ENCODE peak calls at places on chromosomes 16 and 17, in five cellular contexts. A is glutamatergic neuron, B is H9, P is transverse colon, S is upper lobe of right lung. F is an unnamed sample.

GRCh38 chr16:77868052-77868451 is 79.7 kb downstream of the VAT1L start:
- DNase-seq in A (no peak), P (no peak), S (no peak), B (no peak), F (no peak)

GRCh38 chr17:17297217-17297616 is 6.0 kb upstream of the NT5M start:
- DNase-seq in A (no peak), B (no peak), P (no peak), S (no peak), F (no peak)

GRCh38 chr16:27240948-27241531 is 27.5 kb downstream of the NSMCE1 start:
- DNase-seq in S (peak), A (no peak), P (no peak), B (no peak), F (no peak)

GRCh38 chr16:46748775-46749705 is 896 bp upstream of the MYLK3 start:
- DNase-seq in S (peak), A (no peak), B (no peak), P (no peak), F (no peak)

GRCh38 chr17:77420804-77421634 is 280.2 kb downstream of the SEC14L1 start:
- DNase-seq in B (peak), S (no peak), A (peak), P (peak), F (no peak)

GRCh38 chr17:81332949-81333570 is 38.0 kb upstream of the SLC38A10 start:
- DNase-seq in B (peak), S (no peak), P (no peak), A (peak), F (no peak)

GRCh38 chr16:55326261-55326802 is 2.3 kb downstream of the IRX6 start:
- DNase-seq in S (no peak), A (no peak), B (no peak), P (no peak), F (no peak)

GRCh38 chr17:75623386-75623785 is 9.8 kb upstream of the SMIM5 start:
- DNase-seq in S (no peak), A (no peak), P (no peak), B (no peak), F (no peak)

GRCh38 chr17:44736551-44737240 is 22.1 kb upstream of the ADAM11 start:
- DNase-seq in A (no peak), P (no peak), B (no peak), S (no peak), F (no peak)

GRCh38 chr17:42521666-42522262 is 14.3 kb upstream of the NAGLU start:
- DNase-seq in P (no peak), S (no peak), B (peak), A (no peak), F (no peak)

GRCh38 chr16:2039286-2040030 is 8.2 kb downstream of the NTHL1 start:
- DNase-seq in S (peak), A (peak), B (no peak), P (peak), F (no peak)

GRCh38 chr17:72711531-72712310 is 380.8 kb downstream of the SLC39A11 start:
- DNase-seq in B (no peak), S (no peak), P (no peak), A (no peak), F (no peak)

GRCh38 chr17:48374650-48375230 is 55.3 kb downstream of the SKAP1 start:
- DNase-seq in P (peak), A (peak), S (no peak), B (peak), F (peak)

GRCh38 chr17:75876190-75876937 is 2.0 kb downstream of the TRIM47 start:
- DNase-seq in S (peak), B (peak), P (peak), A (peak), F (peak)

GRCh38 chr17:10149573-10150399 is 48.6 kb downstream of the GAS7 start:
- DNase-seq in A (no peak), S (no peak), P (no peak), B (no peak), F (peak)

GRCh38 chr16:84863485-84863814 is 43.7 kb downstream of the CRISPLD2 start:
- DNase-seq in A (no peak), P (no peak), B (no peak), S (no peak), F (no peak)

GRCh38 chr16:47779201-47780016 is 318.3 kb downstream of the PHKB start:
- DNase-seq in B (no peak), S (no peak), P (no peak), A (no peak), F (peak)

GRCh38 chr17:58335779-58336455 is 7.3 kb upstream of the TSPOAP1 start:
- DNase-seq in A (no peak), B (no peak), P (peak), S (peak), F (no peak)

GRCh38 chr16:4323071-4323844 is 7.4 kb downstream of the GLIS2 start:
- DNase-seq in P (no peak), A (no peak), S (peak), B (no peak), F (peak)

GRCh38 chr17:62562656-62563055 is 64.8 kb upstream of the MRC2 start:
- DNase-seq in P (peak), B (no peak), A (no peak), S (no peak), F (peak)

GRCh38 chr17:82101301-82101715 is 3.3 kb upstream of the FASN start:
- DNase-seq in S (no peak), A (no peak), B (no peak), P (no peak), F (no peak)

GRCh38 chr16:4298761-4299522 is 16.9 kb upstream of the GLIS2 start:
- DNase-seq in S (peak), B (peak), A (peak), P (peak), F (peak)

GRCh38 chr16:89370081-89370511 is 120.3 kb downstream of the ANKRD11 start:
- DNase-seq in S (no peak), B (no peak), A (no peak), P (no peak), F (no peak)

GRCh38 chr17:79711715-79712305 is 18.9 kb upstream of the ENPP7 start:
- DNase-seq in P (no peak), B (peak), S (no peak), A (no peak), F (no peak)

GRCh38 chr16:71214771-71215381 is 15.6 kb downstream of the HYDIN start:
- DNase-seq in S (no peak), A (no peak), B (no peak), P (no peak), F (no peak)

GRCh38 chr17:56034120-56034757 is 119.0 kb upstream of the ANKFN1 start:
- DNase-seq in P (no peak), S (no peak), A (no peak), B (no peak), F (no peak)

GRCh38 chr17:40062347-40063033 is at the start of gene THRA:
- DNase-seq in B (peak), A (peak), P (peak), S (peak), F (peak)

GRCh38 chr16:75433732-75434413 is 570 bp upstream of the CFDP1 start:
- DNase-seq in B (peak), A (peak), S (peak), P (peak), F (peak)

GRCh38 chr16:85253127-85253941 is 141.1 kb upstream of the CIBAR2 start:
- DNase-seq in A (peak), S (peak), P (peak), B (peak), F (peak)

GRCh38 chr17:61451538-61452300 is 503 bp upstream of the TBX4 start:
- DNase-seq in S (no peak), P (no peak), B (peak), A (peak), F (no peak)

GRCh38 chr17:74351552-74352210 is 10.0 kb downstream of the BTBD17 start:
- DNase-seq in P (no peak), S (no peak), A (peak), B (peak), F (no peak)

GRCh38 chr17:66647391-66647983 is 187.4 kb upstream of the CACNG5 start:
- DNase-seq in P (peak), S (no peak), A (no peak), B (no peak), F (no peak)

GRCh38 chr17:80475949-80476876 is at the start of gene NPTX1:
- DNase-seq in B (no peak), S (no peak), P (no peak), A (peak), F (no peak)

GRCh38 chr16:57957396-57958392 is 13.2 kb downstream of the CNGB1 start:
- DNase-seq in P (no peak), B (no peak), A (no peak), S (peak), F (no peak)
- TF ChIP-seq CTCF in P (no peak), B (no peak), A (no peak), S (no peak), F (no peak)

GRCh38 chr17:2635241-2635640 is 41.8 kb downstream of the PAFAH1B1 start:
- DNase-seq in B (no peak), S (no peak), A (no peak), P (no peak), F (no peak)

GRCh38 chr17:2636169-2636930 is 42.9 kb downstream of the PAFAH1B1 start:
- DNase-seq in P (no peak), S (no peak), A (no peak), B (no peak), F (no peak)

GRCh38 chr17:2634361-2634960 is 41.0 kb downstream of the PAFAH1B1 start:
- DNase-seq in P (peak), B (peak), A (no peak), S (no peak), F (peak)

GRCh38 chr17:2635675-2636074 is 42.2 kb downstream of the PAFAH1B1 start:
- DNase-seq in A (no peak), P (no peak), S (no peak), B (no peak), F (no peak)

DNA sequence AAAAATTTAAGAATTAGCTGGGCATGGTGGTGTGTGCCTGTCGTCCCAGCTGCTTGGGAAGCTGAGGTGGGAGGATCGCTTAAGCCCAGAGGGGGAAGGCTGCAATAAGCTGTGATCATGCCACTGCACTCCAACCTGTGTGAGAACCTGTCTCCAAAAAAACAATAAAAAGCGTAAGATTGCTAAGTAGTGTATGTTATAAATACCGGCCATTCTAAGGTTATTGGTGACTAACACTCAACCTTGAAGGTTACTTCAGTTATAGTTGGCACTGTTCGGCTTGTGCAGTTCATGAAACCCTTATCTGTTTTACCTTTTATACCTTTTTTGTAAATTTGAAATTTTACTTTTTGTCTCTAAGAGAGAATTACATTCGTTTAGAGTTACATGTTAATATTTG is 44.0 kb downstream of the PAFAH1B1 start:
- DNase-seq in A (no peak), B (no peak), P (no peak), S (no peak), F (no peak)
- TF ChIP-seq CTCF in A (no peak), B (no peak), P (no peak), S (no peak), F (no peak)

DNA sequence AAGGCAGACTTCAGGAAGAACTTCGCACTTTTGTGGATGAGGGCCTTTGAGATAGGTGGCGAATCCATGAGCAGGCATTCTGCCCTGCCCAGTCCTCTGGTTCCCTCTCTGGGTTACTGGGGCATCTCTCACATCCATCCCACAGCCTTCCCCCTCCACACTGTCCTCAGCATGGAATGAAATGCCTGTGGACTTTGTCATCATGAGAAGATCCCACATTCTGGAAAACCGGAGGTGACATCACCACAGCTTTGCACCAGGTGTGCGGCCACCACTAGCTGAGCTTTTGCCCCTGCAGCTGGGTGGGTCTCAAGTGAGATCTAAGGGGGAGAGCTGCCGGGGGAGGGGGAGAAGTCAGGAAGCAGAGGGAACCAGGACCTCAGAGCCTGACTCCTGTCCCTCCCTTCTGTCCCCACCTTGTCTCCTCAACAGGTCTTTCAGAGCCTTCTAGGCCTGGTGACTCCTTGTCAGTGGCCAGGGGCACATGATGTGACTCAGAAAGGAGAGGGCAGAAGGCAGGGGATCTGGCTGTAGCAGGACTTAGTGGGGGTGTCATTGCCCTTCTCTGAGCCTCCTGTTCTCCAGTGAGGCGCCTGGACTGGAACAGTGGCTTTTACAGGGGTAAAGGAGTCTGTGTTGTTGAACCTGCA is 40.0 kb upstream of the DLX4 start:
- DNase-seq in S (no peak), B (no peak), A (no peak), P (no peak), F (no peak)
- TF ChIP-seq CTCF in S (no peak), B (no peak), A (no peak), P (no peak), F (no peak)

DNA sequence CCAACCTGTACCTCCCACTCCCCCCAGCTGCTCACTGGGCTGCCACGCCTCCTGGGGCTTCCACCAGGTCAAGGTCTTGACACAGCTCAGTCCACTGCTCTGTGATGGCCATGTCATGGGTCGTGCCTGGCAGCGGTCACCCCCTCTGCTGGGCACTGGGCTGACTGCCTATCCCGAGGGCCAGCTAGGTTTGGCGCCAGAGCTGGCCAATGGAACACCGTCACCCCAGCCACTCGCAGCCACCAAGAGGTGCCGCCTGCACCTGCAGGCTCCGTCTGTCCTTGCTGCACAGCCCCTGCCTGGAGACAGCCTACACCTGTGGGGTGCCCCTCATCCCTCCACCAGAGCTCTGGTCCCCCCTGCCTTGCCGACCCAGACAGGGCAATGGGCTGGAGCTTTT is 4.5 kb upstream of the RAB40C start:
- DNase-seq in S (no peak), A (no peak), P (no peak), B (peak), F (peak)
- TF ChIP-seq CTCF in S (no peak), A (no peak), P (no peak), B (no peak), F (peak)